ENCODE peak calls at places on chromosomes 6 and 20, in five cellular contexts. E is KBM-7, R is neural progenitor cell, A is NCI-H1694, U is GM04503. V is an unnamed sample.
A peak's percentile ranks its signal among the peaks of the same experiment; 100 is the strongest.

GRCh38 chr20:50629675-50630055 is 61.7 kb downstream of the RIPOR3 start:
- DNase-seq in E (no peak), R (no peak), A (no peak), U (no peak), V (no peak)

GRCh38 chr6:137191670-137192069 is 18.2 kb upstream of the IL22RA2 start:
- DNase-seq in E (no peak), R (no peak), A (no peak), U (no peak), V (no peak)

GRCh38 chr6:41836022-41836659 is 48.6 kb downstream of the TOMM6 start:
- DNase-seq in E (no peak), R (no peak), A (no peak), U (no peak), V (no peak)

GRCh38 chr20:11195899-11196558 is 522.2 kb upstream of the JAG1 start:
- DNase-seq in E (no peak), R (no peak), A (no peak), U (no peak), V (no peak)

GRCh38 chr6:85483041-85483700 is 33.3 kb downstream of the NT5E start:
- DNase-seq in E (peak; percentile 76), R (peak; percentile 63), A (peak; percentile 29), U (no peak), V (peak; percentile 61)

GRCh38 chr6:76886900-76887299 is 576.4 kb downstream of the HTR1B start:
- DNase-seq in E (no peak), R (no peak), A (no peak), U (no peak), V (no peak)

GRCh38 chr6:153563001-153563400 is 431.9 kb upstream of the RGS17 start:
- DNase-seq in E (no peak), R (no peak), A (no peak), U (no peak), V (no peak)

GRCh38 chr6:1110164-1110563 is 201.7 kb upstream of the FOXQ1 start:
- DNase-seq in E (no peak), R (no peak), A (no peak), U (no peak), V (no peak)

GRCh38 chr20:47276856-47277541 is 79.5 kb downstream of the ZMYND8 start:
- DNase-seq in E (no peak), R (no peak), A (no peak), U (peak; percentile 52), V (no peak)

GRCh38 chr6:7723041-7723447 is 2.9 kb upstream of the BMP6 start:
- DNase-seq in E (peak; percentile 92), R (peak; percentile 83), A (peak; percentile 91), U (no peak), V (peak; percentile 52)

GRCh38 chr20:2937902-2938301 is 64.6 kb downstream of the PTPRA start:
- DNase-seq in E (no peak), R (no peak), A (no peak), U (no peak), V (no peak)

GRCh38 chr6:83369692-83370091 is 61.2 kb downstream of the ME1 start:
- DNase-seq in E (no peak), R (no peak), A (no peak), U (no peak), V (no peak)

GRCh38 chr6:128857806-128858205 is 25.1 kb upstream of the LAMA2 start:
- DNase-seq in E (no peak), R (no peak), A (no peak), U (no peak), V (no peak)

GRCh38 chr6:1527098-1527497 is 82.6 kb upstream of the FOXC1 start:
- DNase-seq in E (peak; percentile 7), R (peak; percentile 61), A (no peak), U (no peak), V (peak; percentile 36)

GRCh38 chr6:19866900-19867627 is 29.9 kb downstream of the ID4 start:
- DNase-seq in E (no peak), R (no peak), A (no peak), U (peak; percentile 20), V (no peak)

GRCh38 chr20:41009960-41010359 is 18.7 kb upstream of the TOP1 start:
- DNase-seq in E (no peak), R (no peak), A (no peak), U (no peak), V (no peak)

GRCh38 chr20:15296422-15296821 is 959.0 kb upstream of the FLRT3 start:
- DNase-seq in E (no peak), R (no peak), A (no peak), U (no peak), V (no peak)

GRCh38 chr6:100210138-100210872 is 216.3 kb upstream of the MCHR2 start:
- DNase-seq in E (no peak), R (peak; percentile 82), A (no peak), U (no peak), V (no peak)

GRCh38 chr6:9308284-9308683 is 872.9 kb upstream of the SLC35B3 start:
- DNase-seq in E (no peak), R (no peak), A (no peak), U (no peak), V (no peak)

GRCh38 chr6:28542440-28543293 is 17.0 kb downstream of the GPX5 start:
- DNase-seq in E (peak; percentile 84), R (peak; percentile 97), A (peak; percentile 82), U (peak; percentile 42), V (peak; percentile 56)

V was measured in CD4-positive, alpha-beta memory T cell.